ENCODE peak calls at places on chromosomes 12 and 14, in seven cellular contexts. X is stimulated activated CD8-positive, alpha-beta memory T cell treated with anti-CD3 and anti-CD28 coated beads, Interleukin-12 subunit alpha, Interleukin-12 subunit beta, amount 100 ng/mL, for 4 hours; T is mesenchymal stem cell; E is HT1080; D is IMR-90; O is stimulated activated CD4-positive, alpha-beta T cell treated with anti-CD3 and anti-CD28 coated beads, TNF-alpha, amount 100 ng/mL, for 24 hours; V is GDM1. Q is an unnamed sample.

GRCh38 chr14:95507174-95507573 is 9.3 kb downstream of the SYNE3 start:
- DNase-seq in V (peak), D (peak), O (no peak), E (peak), T (peak), X (no peak), Q (peak)

GRCh38 chr14:101361044-101361443 is 200.3 kb upstream of the DIO3 start:
- DNase-seq in T (no peak), V (no peak), O (no peak), X (no peak), E (no peak), D (no peak), Q (peak)

GRCh38 chr14:61601923-61602732 is 93.2 kb upstream of the HIF1A start:
- DNase-seq in D (no peak), E (no peak), V (no peak), O (no peak), T (no peak), X (no peak), Q (peak)

GRCh38 chr14:52948039-52948438 is 2.8 kb downstream of the FERMT2 start:
- DNase-seq in O (no peak), X (no peak), T (peak), E (no peak), V (no peak), D (no peak), Q (no peak)

GRCh38 chr14:55802986-55803431 is 223.0 kb downstream of the KTN1 start:
- DNase-seq in D (peak), V (no peak), T (peak), E (peak), O (no peak), X (no peak), Q (peak)

GRCh38 chr12:51953011-51953568 is 1.6 kb downstream of the ACVR1B start:
- DNase-seq in E (no peak), V (no peak), T (no peak), D (no peak), X (no peak), O (no peak), Q (no peak)

GRCh38 chr14:69650948-69651369 is 39.6 kb downstream of the SUSD6 start:
- DNase-seq in D (no peak), V (no peak), T (no peak), E (no peak), O (no peak), X (no peak), Q (no peak)

GRCh38 chr12:69442894-69443293 is 27.3 kb upstream of the FRS2 start:
- DNase-seq in D (peak), X (no peak), E (peak), V (no peak), T (no peak), O (no peak), Q (no peak)

GRCh38 chr12:96294831-96295230 is 100.7 kb downstream of the ELK3 start:
- DNase-seq in T (peak), V (no peak), E (no peak), O (no peak), D (peak), X (no peak), Q (peak)

GRCh38 chr14:63857467-63858030 is 4.7 kb downstream of the SYNE2 start:
- DNase-seq in X (no peak), D (no peak), T (no peak), E (peak), O (peak), V (no peak), Q (no peak)

GRCh38 chr14:65496178-65496993 is 83.9 kb downstream of the FUT8 start:
- DNase-seq in X (no peak), E (peak), V (no peak), D (peak), T (peak), O (no peak), Q (no peak)

GRCh38 chr14:47826809-47827208 is 151.4 kb upstream of the MDGA2 start:
- DNase-seq in O (no peak), V (no peak), T (no peak), D (no peak), X (no peak), E (peak), Q (no peak)

GRCh38 chr12:122834921-122835692 is at the start of gene HIP1R:
- DNase-seq in T (no peak), D (no peak), E (no peak), O (peak), V (no peak), X (peak), Q (peak)

GRCh38 chr12:75837700-75838099 is 193.9 kb downstream of the PHLDA1 start:
- DNase-seq in T (peak), E (no peak), X (no peak), O (no peak), V (no peak), D (no peak), Q (peak)

GRCh38 chr14:73238262-73238852 is 1.1 kb downstream of the PAPLN start:
- DNase-seq in E (peak), X (no peak), O (no peak), V (no peak), D (peak), T (peak), Q (peak)

GRCh38 chr12:10562306-10562933 is 51.0 kb downstream of the MAGOHB start:
- DNase-seq in V (peak), T (peak), O (no peak), D (peak), E (peak), X (no peak), Q (peak)

GRCh38 chr12:132432721-132433577 is 57.0 kb upstream of the FBRSL1 start:
- DNase-seq in O (no peak), E (no peak), V (no peak), X (no peak), D (peak), T (no peak), Q (no peak)

GRCh38 chr14:49867831-49868719 is 15.5 kb upstream of the NEMF start:
- DNase-seq in X (peak), O (peak), D (peak), V (peak), E (peak), T (peak), Q (peak)

GRCh38 chr12:7242176-7243101 is 53.0 kb downstream of the PEX5 start:
- DNase-seq in X (no peak), O (no peak), V (no peak), D (no peak), T (no peak), E (no peak), Q (no peak)

GRCh38 chr12:115456946-115457689 is 773.1 kb upstream of the TBX3 start:
- DNase-seq in O (no peak), D (no peak), V (no peak), T (no peak), E (no peak), X (no peak), Q (no peak)

GRCh38 chr12:121939190-121939589 is 20.8 kb downstream of the CFAP251 start:
- DNase-seq in T (no peak), V (no peak), E (no peak), D (no peak), X (no peak), O (no peak), Q (peak)

GRCh38 chr12:120760349-120761245 is 35.0 kb downstream of the ACADS start:
- DNase-seq in D (no peak), E (no peak), V (no peak), T (peak), X (no peak), O (no peak), Q (no peak)

GRCh38 chr12:63276537-63277365 is 125.8 kb upstream of the AVPR1A start:
- DNase-seq in V (peak), O (no peak), X (no peak), E (peak), T (peak), D (peak), Q (peak)

GRCh38 chr12:116508145-116509121 is 50.7 kb upstream of the MAP1LC3B2 start:
- DNase-seq in D (no peak), V (no peak), T (peak), O (no peak), E (no peak), X (no peak), Q (no peak)

Q was measured in fibroblast of villous mesenchyme.